ENCODE peak calls at places on chromosomes 16 and 17, in ten cellular contexts. E, T, H, M, A, B, V, W, N and R are unnamed samples.

GRCh38 chr16:89384282-89384681 is 106.1 kb downstream of the ANKRD11 start:
- DNase-seq in A (no peak), T (no peak), N (no peak), E (no peak), W (no peak), V (no peak), B (no peak), H (no peak), M (no peak), R (no peak)

GRCh38 chr16:66486773-66487579 is 59.9 kb downstream of the BEAN1 start:
- DNase-seq in T (peak; percentile 24), B (peak; percentile 69), M (no peak), V (peak; percentile 83), H (peak; percentile 33), A (no peak), E (no peak), N (no peak), W (no peak), R (peak; percentile 50)

GRCh38 chr16:48491517-48491916 is 106.3 kb upstream of the SIAH1 start:
- DNase-seq in E (no peak), T (no peak), N (no peak), V (no peak), W (no peak), A (no peak), M (no peak), B (no peak), H (no peak), R (no peak)

GRCh38 chr16:68350951-68351350 is 40.1 kb downstream of the PRMT7 start:
- DNase-seq in H (no peak), A (no peak), V (no peak), W (peak; percentile 27), B (no peak), T (no peak), N (no peak), M (no peak), E (no peak), R (no peak)

GRCh38 chr17:69858460-69858859 is 216.6 kb upstream of the KCNJ16 start:
- DNase-seq in T (no peak), W (no peak), M (no peak), A (no peak), H (no peak), N (no peak), B (no peak), E (no peak), V (no peak), R (no peak)

GRCh38 chr16:726188-726437 is 130 bp downstream of the CCDC78 start:
- DNase-seq in E (no peak), N (no peak), T (no peak), H (no peak), W (no peak), V (no peak), A (no peak), M (no peak), B (no peak), R (no peak)

GRCh38 chr16:9797306-9797705 is 384.9 kb downstream of the GRIN2A start:
- DNase-seq in E (no peak), M (no peak), N (no peak), V (no peak), H (peak; percentile 13), T (no peak), B (peak; percentile 78), A (no peak), W (no peak), R (peak; percentile 19)

GRCh38 chr16:29230671-29231091 is 175.8 kb downstream of the NPIPB11 start:
- DNase-seq in M (no peak), A (no peak), W (no peak), N (no peak), H (no peak), E (no peak), V (peak; percentile 87), B (no peak), T (no peak), R (no peak)

DNA sequence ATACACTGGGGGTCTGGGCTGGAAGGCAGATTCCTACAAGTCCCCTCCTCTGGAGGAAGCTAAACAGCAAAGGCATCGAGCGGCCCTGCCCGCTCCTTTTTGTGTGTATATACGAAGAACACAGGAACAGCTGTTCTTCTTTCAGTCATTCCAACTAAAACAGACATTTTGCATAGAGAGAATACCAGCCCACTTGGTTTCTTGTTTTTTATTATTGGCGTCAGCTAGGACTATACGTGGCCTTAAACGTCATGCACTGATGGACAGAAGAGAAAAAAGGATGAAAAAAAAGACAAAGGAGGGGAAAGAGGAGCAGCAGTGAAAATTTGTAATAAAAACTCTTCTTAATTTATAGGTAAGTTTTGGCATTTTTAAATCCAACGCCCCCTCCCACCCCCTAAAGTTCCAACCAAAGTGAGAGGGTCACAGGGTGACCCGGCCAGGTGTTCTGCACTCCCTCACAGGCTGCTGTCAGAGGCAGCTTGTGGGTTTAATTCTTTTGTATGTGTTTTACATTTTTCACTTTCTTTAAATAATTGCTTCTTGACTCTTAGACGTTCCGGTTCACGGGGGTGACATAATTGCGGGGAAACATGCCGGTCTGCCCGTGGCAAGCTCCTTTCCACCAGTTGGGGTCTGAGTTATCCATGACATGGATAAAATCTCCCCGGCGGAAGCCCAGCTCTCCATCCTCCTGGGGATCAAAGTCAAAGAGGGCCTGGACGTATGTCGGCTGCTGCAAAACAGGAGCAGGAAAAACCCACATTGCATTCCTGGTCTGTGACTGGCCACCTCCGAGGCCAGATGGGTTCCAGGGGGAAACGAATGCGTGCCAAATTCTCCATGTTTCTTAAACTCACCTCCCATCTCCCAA is 30.8 kb upstream of the SLC25A19 start:
- DNase-seq in B (no peak), E (no peak), M (no peak), W (no peak), N (no peak), H (no peak), T (no peak), V (no peak), A (no peak), R (no peak)
- TF ChIP-seq POLR2A in B (no peak), E (no peak), M (no peak), W (no peak), N (no peak), H (no peak), T (no peak), V (no peak), A (no peak), R (no peak)

GRCh38 chr17:37488607-37489196 is 989 bp upstream of the DUSP14 start:
- DNase-seq in T (peak; percentile 84), A (peak; percentile 47), H (peak; percentile 95), M (peak; percentile 94), E (peak; percentile 94), V (peak; percentile 96), W (no peak), N (peak; percentile 79), B (peak; percentile 86), R (peak; percentile 92)
- TF ChIP-seq POLR2A in T (no peak), A (no peak), H (no peak), M (peak; percentile 58), E (no peak), V (no peak), W (no peak), N (no peak), B (no peak), R (peak; percentile 21)

GRCh38 chr17:50177476-50177875 is 11.7 kb downstream of the SGCA start:
- DNase-seq in M (no peak), N (no peak), W (no peak), A (no peak), E (no peak), T (no peak), B (no peak), V (no peak), H (no peak), R (no peak)

GRCh38 chr17:50180593-50180992 is 14.8 kb downstream of the SGCA start:
- DNase-seq in T (no peak), H (no peak), N (no peak), M (no peak), B (no peak), A (no peak), V (no peak), E (no peak), W (peak; percentile 46), R (no peak)

GRCh38 chr17:50176559-50177471 is 11.0 kb downstream of the SGCA start:
- DNase-seq in H (peak; percentile 46), N (peak; percentile 27), T (no peak), E (no peak), M (no peak), B (no peak), W (no peak), V (no peak), A (no peak), R (no peak)

GRCh38 chr17:50180066-50180465 is 14.3 kb downstream of the SGCA start:
- DNase-seq in V (no peak), A (no peak), B (no peak), W (no peak), N (no peak), M (no peak), H (no peak), E (no peak), T (no peak), R (no peak)

DNA sequence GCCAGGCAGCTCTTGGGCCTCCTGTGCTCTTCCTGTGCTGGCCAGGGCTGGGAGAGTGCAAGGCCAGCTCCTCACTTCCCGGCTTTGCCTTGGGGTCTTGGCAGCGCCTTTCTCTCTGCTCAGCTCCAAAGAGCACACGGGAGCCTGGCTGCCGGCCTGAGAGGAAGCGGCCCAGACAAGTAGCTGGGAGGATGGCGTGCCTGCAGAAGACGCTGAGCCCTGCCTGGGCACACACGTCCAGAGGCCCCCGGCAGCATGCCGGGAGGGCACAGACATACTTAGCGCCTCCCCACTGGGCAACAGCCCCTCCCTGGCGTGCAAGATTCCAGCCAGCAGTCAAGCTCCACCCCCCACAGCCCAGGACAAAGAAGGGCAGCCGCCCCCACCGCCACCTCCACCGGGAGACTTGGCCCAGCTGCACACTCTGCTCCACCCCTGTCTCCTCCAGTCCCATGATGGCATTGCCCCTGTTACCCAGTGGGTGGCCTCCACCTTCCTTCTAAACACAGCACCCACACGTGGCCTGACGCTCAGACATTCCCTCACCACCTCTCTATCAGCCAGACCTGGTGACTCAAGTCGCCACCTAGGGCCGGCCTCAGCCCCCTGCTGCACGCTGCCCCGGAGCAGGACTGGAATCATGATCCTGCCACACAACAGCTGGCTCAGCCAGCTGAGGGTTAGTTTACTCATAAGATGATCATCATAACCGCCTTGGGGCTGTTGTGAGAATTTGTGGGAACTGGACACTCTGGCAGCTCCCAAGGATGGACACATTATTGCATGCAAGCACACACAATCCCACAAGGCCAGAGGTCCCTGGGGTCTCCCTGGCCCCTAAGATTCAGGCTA is 12.4 kb downstream of the SGCA start:
- DNase-seq in T (peak; percentile 79), W (peak; percentile 72), H (peak; percentile 98), M (peak; percentile 91), B (peak; percentile 84), N (peak; percentile 84), A (peak; percentile 76), V (no peak), E (peak; percentile 90), R (peak; percentile 97)
- TF ChIP-seq POLR2A in T (no peak), W (no peak), H (peak; percentile 73), M (peak; percentile 40), B (peak; percentile 71), N (no peak), A (no peak), V (no peak), E (no peak), R (peak; percentile 61)

DNA sequence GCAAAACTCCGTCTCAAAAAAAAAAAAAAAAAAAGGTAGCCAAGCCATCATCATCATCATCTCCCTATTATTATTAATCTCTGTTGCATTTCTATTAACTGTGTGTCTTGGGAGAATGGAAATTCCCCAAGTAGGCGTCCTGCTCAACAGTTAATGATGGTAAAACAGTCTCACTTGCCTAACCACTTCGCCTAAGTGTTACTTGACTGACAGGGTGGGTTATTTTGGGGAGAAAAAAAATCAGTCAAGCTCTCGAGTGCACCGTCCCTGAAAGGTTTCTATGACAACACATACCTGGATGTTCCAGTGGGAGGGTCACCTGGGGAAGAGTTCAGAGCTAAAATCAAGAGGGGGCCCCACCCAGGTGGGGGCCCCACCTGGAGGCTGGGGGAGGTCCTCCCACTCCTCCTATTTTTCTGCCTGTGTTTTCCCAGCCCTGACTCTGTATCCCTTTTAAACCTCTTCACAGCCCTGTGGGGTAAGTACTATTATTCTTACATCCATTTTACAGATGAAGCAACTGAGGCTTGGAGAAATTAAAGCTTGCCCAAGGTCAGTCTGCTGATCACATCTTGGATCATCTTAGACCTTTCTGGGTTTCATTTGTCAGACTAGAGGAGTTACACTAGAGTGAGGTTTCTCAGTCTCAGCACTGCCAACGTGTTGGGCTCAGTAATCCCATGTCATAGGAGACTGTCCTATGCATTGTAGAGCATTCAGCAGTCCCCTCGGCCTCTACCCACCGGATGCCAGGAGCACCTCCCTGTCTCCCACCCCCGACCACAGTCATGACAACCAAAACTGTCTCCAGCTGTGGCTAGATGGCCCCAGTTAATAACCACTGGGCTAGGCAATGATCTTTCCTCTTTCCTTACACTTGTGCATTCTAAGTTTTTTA is 11.0 kb upstream of the ABAT start:
- DNase-seq in W (no peak), B (no peak), T (no peak), E (no peak), V (no peak), N (no peak), M (no peak), H (no peak), A (no peak), R (no peak)
- TF ChIP-seq POLR2A in W (no peak), B (no peak), T (no peak), E (no peak), V (no peak), N (no peak), M (no peak), H (no peak), A (no peak), R (no peak)